ENCODE peak calls at places on chromosomes 5 and 9, in five cellular contexts. R, O, B, E and G are unnamed samples. For H3K9me3, the result is how much of the 10 kb centered on the place peaks cover.

GRCh38 chr5:55176176-55176818 is 3.3 kb upstream of the CDC20B start:
- DNase-seq in E (no peak), R (no peak), O (peak), B (peak), G (peak)

GRCh38 chr9:22682536-22683392 is 236.1 kb downstream of the DMRTA1 start:
- DNase-seq in B (peak), R (peak), O (no peak), E (no peak), G (no peak)

GRCh38 chr5:52794519-52794918 is 6.8 kb downstream of the ITGA1 start:
- DNase-seq in R (peak), O (no peak), E (no peak), B (no peak), G (no peak)

GRCh38 chr9:65400886-65401285 is 115.9 kb upstream of the FOXD4L5 start:
- DNase-seq in R (no peak), O (no peak), E (no peak), B (no peak), G (no peak)

GRCh38 chr9:135887585-135888050 is 19.7 kb downstream of the CAMSAP1 start:
- DNase-seq in E (no peak), B (peak), O (no peak), R (no peak), G (peak)

GRCh38 chr9:15142903-15143534 is 164.0 kb downstream of the TTC39B start:
- DNase-seq in B (peak), R (peak), O (no peak), E (no peak), G (no peak)

GRCh38 chr9:38131729-38132128 is 62.7 kb upstream of the SHB start:
- DNase-seq in O (no peak), R (no peak), E (no peak), B (no peak), G (no peak)

GRCh38 chr9:103798620-103799019 is 295.5 kb upstream of the SMC2 start:
- DNase-seq in R (no peak), B (no peak), E (no peak), O (no peak), G (no peak)

GRCh38 chr9:22214021-22214420 is 204.9 kb upstream of the CDKN2B start:
- DNase-seq in O (no peak), B (no peak), R (no peak), E (no peak), G (no peak)

GRCh38 chr5:127518319-127518621 is 830 bp downstream of the PRRC1 start:
- DNase-seq in R (peak), E (no peak), O (no peak), B (peak), G (no peak)

GRCh38 chr9:135992486-135993408 is 31.6 kb upstream of the UBAC1 start:
- DNase-seq in E (peak), R (peak), O (peak), B (peak), G (no peak)

GRCh38 chr5:95995947-95996489 is 34.4 kb upstream of the ELL2 start:
- DNase-seq in O (no peak), E (no peak), R (no peak), B (no peak), G (no peak)

GRCh38 chr5:129767927-129768380 is 20.1 kb downstream of the MINAR2 start:
- DNase-seq in B (peak), E (no peak), R (peak), O (peak), G (no peak)

GRCh38 chr9:137411260-137411659 is 11.7 kb downstream of the EXD3 start:
- DNase-seq in E (no peak), O (no peak), R (no peak), B (no peak), G (no peak)

GRCh38 chr9:99336005-99336404 is 113.9 kb downstream of the SEC61B start:
- DNase-seq in R (no peak), E (no peak), B (no peak), O (no peak), G (no peak)

GRCh38 chr9:13049223-13049622 is 230.3 kb downstream of the MPDZ start:
- DNase-seq in E (no peak), O (no peak), R (no peak), B (no peak), G (no peak)

GRCh38 chr9:134986957-134987356 is 69.2 kb upstream of the FCN1 start:
- DNase-seq in O (no peak), E (no peak), R (no peak), B (no peak), G (no peak)

GRCh38 chr9:127562841-127563523 is 49.1 kb upstream of the STXBP1 start:
- DNase-seq in E (no peak), B (no peak), O (no peak), R (peak), G (no peak)

DNA sequence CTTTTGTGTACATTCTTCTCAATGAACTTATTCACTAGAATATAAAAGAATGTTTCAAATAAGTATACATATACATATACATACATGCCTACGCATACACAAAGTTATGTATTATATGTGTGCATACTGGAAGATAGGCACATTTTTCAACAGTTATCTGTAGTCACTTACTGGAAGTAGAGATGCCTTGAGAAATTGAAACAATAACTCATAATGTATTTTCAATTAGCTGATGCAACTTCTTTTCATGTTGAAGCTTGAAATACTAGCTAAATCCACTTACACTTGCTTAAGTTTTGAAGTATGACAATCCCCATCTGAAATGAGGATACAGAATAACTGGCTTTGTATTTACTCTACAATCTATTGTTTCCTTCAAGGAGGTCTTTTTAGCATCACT is 469.0 kb upstream of the PTGER4 start:
- DNase-seq in R (no peak), E (no peak), B (no peak), O (no peak), G (no peak)
- H3K9me3 ChIP-seq in R (under half), E (under half), B (under half), O (under half), G (under half)

GRCh38 chr5:23451156-23451555 is 56.3 kb upstream of the PRDM9 start:
- DNase-seq in O (no peak), E (no peak), B (no peak), R (no peak), G (no peak)

GRCh38 chr5:23445573-23445972 is 61.8 kb upstream of the PRDM9 start:
- DNase-seq in R (no peak), O (no peak), E (no peak), B (no peak), G (no peak)

GRCh38 chr5:23448627-23449026 is 58.8 kb upstream of the PRDM9 start:
- DNase-seq in R (no peak), E (no peak), O (no peak), B (no peak), G (no peak)

GRCh38 chr5:23450187-23450586 is 57.2 kb upstream of the PRDM9 start:
- DNase-seq in O (no peak), E (no peak), B (no peak), R (no peak), G (no peak)

DNA sequence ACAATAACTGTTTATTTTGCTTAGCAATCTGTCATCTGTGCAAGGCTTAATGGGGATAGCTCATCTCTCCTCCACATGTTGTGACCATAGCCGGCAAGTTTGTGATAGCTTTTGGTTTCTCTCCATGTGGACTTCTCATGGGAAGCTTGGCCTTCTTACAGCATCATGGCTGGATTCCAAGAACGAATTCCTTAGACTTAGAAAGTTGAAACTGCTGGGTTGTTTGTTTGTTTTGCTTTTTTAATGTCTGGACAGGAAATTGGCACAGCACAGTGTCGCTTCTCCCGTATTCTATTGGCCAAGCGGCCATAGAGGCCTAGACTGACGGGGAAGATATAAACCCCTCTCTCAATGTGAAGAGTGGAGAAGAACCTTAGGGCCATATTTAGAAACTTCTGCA is 61.0 kb upstream of the PRDM9 start:
- DNase-seq in R (no peak), B (no peak), E (no peak), O (no peak), G (no peak)
- H3K9me3 ChIP-seq in R (under half), B (under half), E (under half), O (under half), G (under half)

GRCh38 chr5:19274578-19274977 is 713.4 kb downstream of the CDH18 start:
- DNase-seq in E (no peak), B (no peak), R (no peak), O (no peak), G (no peak)

GRCh38 chr5:19266791-19267190 is 721.2 kb downstream of the CDH18 start:
- DNase-seq in E (no peak), R (no peak), O (no peak), B (peak), G (no peak)

GRCh38 chr5:19264821-19265220 is 723.2 kb downstream of the CDH18 start:
- DNase-seq in E (no peak), R (no peak), B (peak), O (no peak), G (no peak)

GRCh38 chr5:19270153-19270552 is 717.8 kb downstream of the CDH18 start:
- DNase-seq in E (no peak), O (peak), B (peak), R (no peak), G (no peak)
- H3K9me3 ChIP-seq in E (under half), O (under half), B (half or more), R (under half), G (under half)

GRCh38 chr5:131848662-131849061 is 51.8 kb upstream of the FNIP1 start:
- DNase-seq in O (no peak), R (no peak), B (no peak), E (no peak), G (no peak)

GRCh38 chr5:131846536-131846935 is 49.7 kb upstream of the FNIP1 start:
- DNase-seq in O (no peak), R (no peak), B (no peak), E (no peak), G (no peak)

DNA sequence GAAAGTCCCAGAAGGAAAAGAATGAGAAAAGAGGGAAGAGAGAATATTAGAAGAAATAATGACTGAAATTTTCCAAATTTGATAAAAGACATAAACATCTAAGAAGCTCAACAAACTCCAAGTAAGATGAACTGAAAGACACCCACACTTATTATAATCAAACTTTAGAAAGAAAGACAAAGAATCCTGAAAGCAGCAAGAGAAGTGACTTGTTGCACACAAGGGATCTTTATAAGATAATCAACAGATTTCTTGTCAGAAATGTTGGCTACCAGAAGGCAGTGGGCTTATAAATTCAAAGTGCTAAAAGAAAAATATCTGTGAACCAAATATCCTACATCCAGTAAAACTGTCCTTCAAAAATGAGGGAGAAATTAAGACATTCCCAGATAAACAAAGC is 49.0 kb upstream of the FNIP1 start:
- DNase-seq in O (no peak), R (no peak), B (no peak), E (no peak), G (no peak)
- H3K9me3 ChIP-seq in O (under half), R (under half), B (under half), E (under half), G (under half)

DNA sequence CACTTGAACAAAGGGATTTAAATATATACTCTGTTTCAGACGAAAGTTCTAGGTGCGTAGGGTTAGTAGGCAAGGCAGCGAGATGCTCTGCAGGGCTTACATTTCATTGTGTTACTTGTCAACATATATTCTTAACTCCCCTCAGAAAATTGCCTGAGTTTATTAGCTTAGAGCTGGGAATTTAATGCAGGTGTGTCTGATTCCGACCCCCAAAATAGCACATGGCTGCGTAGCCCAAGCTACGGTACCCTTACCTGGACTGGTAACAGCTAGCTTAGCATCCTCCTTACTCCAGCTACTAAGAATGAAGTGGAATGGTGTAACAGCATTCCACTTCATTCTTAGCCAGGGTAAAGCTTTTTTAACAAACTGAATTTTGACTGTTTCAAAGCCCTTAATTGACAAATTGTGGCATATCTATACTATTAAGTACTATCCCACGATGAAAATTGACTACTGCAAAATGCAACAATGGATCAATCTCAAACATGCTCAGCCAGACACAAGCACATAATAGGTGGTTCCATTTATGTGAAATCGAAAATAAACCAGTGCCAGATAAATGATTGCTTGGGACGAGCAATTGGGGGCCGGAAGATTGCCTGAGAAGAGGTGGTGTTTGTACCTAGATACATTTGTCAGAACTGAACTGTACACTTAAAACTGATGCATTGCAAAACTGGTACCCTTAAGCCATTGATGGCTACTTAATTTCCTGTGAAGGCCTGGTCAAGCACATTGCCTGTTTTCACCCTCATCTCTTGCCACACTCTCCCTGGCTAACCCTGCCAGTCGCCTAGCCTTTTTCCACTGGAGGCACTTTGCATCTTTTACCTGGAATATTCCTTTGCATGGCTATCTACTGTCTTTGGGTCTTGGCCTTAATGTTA is 3.0 kb upstream of the FGF18 start:
- DNase-seq in R (no peak), B (no peak), O (no peak), E (no peak), G (no peak)
- H3K9me3 ChIP-seq in R (under half), B (under half), O (under half), E (under half), G (under half)

DNA sequence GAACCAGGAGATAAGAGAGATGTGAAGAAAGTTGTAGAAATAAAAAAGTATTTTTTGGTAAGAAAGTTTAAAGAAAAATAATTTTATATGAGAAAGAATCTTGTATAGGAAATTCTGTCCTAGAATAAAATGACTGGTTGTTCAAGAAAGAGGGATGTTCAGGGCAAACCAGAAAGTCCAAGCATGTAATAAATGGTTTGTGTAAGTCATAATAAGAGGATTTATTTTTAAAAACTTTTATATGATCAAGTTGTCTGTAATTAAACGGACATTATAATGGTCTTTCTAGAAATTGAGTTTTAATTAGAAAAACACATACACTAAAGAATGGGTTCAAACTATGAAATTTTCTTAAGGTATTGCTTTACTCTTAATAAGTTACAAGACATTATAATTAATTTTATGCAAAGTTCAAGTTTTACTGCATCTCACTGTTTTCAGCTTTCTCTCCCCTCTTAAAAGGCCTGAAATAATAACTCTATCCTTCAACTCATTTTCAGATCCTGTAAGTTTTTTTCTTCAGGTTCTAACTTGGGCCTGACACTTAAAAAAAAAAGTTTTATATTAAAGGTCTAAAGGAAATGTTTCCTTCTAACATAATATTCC is 56.1 kb upstream of the ZNF300 start:
- DNase-seq in R (no peak), B (peak), E (no peak), O (no peak), G (no peak)
- H3K9me3 ChIP-seq in R (under half), B (under half), E (under half), O (under half), G (under half)

GRCh38 chr5:179130101-179130681 is 70.0 kb downstream of the ZNF354C start:
- DNase-seq in O (no peak), E (peak), B (no peak), R (no peak), G (no peak)

GRCh38 chr5:179132586-179133355 is 72.6 kb downstream of the ZNF354C start:
- DNase-seq in B (no peak), O (no peak), R (peak), E (no peak), G (no peak)

GRCh38 chr5:179131886-179132585 is 71.9 kb downstream of the ZNF354C start:
- DNase-seq in R (no peak), O (no peak), E (no peak), B (no peak), G (no peak)

GRCh38 chr5:179129607-179130071 is 69.5 kb downstream of the ZNF354C start:
- DNase-seq in B (no peak), O (no peak), E (peak), R (no peak), G (no peak)

DNA sequence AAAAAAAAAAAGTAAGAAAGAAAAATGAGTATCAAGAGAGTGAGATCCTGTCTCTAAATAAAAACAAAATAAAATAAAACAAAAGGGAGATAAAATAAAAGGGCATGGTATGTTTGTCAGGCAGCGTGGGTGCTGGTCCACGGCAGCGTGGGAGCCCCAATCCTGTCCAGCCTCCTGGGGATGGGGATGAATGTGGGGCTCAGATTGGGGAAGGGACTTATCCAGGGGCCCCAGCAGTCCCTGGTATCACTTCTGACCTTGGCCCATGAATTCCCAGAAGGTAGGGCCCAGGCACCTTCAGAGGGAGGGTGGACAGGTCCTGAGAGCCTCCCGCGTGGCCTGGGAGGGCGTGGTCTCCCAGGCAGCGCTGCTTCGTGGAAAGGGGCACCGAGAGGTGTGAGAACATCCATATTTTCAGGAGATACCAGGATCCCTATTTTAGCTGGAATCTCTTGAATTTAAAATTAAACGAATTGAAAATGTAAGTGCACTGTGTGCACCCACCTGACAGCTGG is 71.2 kb downstream of the ZNF354C start:
- DNase-seq in R (no peak), O (no peak), B (no peak), E (no peak), G (no peak)
- H3K9me3 ChIP-seq in R (under half), O (under half), B (under half), E (under half), G (under half)

DNA sequence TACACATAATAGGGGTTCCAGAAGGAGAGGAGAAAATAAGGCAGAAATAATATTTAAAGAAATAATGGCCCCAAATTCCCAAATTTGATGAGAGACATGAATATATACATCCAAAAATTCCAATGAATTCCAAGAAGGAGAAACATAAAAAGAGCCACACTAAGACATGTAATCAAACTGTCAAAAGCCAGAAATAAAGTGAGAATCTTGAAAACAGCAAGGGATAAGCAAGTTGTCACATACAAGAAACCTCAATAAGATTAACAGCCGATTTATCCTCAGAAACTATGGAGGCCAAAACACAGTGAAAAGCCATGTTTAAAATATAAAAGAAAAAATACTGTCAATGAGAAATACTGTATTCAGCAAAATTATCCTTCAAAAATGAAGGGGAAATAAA is 14.5 kb downstream of the CATSPER3 start:
- DNase-seq in B (peak), E (no peak), R (no peak), O (no peak), G (no peak)
- H3K9me3 ChIP-seq in B (under half), E (under half), R (under half), O (under half), G (under half)